ENCODE peak calls at places on chromosomes 7 and 10, in eight cellular contexts. One of them, this sample, is unnamed.

GRCh38 chr7:43791665-43792064 is 33.2 kb downstream of the BLVRA start:
- DNase-seq in LoVo: no peak
- DNase-seq in NCI-H2081: no peak
- DNase-seq in T-helper 2 cell: no peak
- DNase-seq in central memory CD4-positive, alpha-beta T cell: no peak
- DNase-seq in psoas muscle: no peak
- DNase-seq in Peyer's patch: no peak
- DNase-seq in iris pigment epithelial cell: no peak
- DNase-seq in this sample: no peak

GRCh38 chr7:92448185-92448747 is 984 bp downstream of the GATAD1 start:
- DNase-seq in LoVo: peak
- DNase-seq in NCI-H2081: peak
- DNase-seq in T-helper 2 cell: peak
- DNase-seq in central memory CD4-positive, alpha-beta T cell: peak
- DNase-seq in psoas muscle: peak
- DNase-seq in Peyer's patch: peak
- DNase-seq in iris pigment epithelial cell: peak
- DNase-seq in this sample: no peak

GRCh38 chr7:1735262-1735661 is 65.2 kb downstream of the ELFN1 start:
- DNase-seq in LoVo: no peak
- DNase-seq in NCI-H2081: no peak
- DNase-seq in T-helper 2 cell: no peak
- DNase-seq in central memory CD4-positive, alpha-beta T cell: no peak
- DNase-seq in psoas muscle: no peak
- DNase-seq in Peyer's patch: no peak
- DNase-seq in iris pigment epithelial cell: no peak
- DNase-seq in this sample: no peak

GRCh38 chr7:81845628-81846259 is 75.9 kb upstream of the HGF start:
- DNase-seq in LoVo: no peak
- DNase-seq in NCI-H2081: no peak
- DNase-seq in T-helper 2 cell: no peak
- DNase-seq in central memory CD4-positive, alpha-beta T cell: no peak
- DNase-seq in psoas muscle: no peak
- DNase-seq in Peyer's patch: no peak
- DNase-seq in iris pigment epithelial cell: peak
- DNase-seq in this sample: no peak

GRCh38 chr10:42419789-42420188 is 218.6 kb downstream of the ZNF33B start:
- DNase-seq in LoVo: no peak
- DNase-seq in NCI-H2081: no peak
- DNase-seq in T-helper 2 cell: no peak
- DNase-seq in central memory CD4-positive, alpha-beta T cell: no peak
- DNase-seq in psoas muscle: no peak
- DNase-seq in Peyer's patch: no peak
- DNase-seq in iris pigment epithelial cell: no peak
- DNase-seq in this sample: no peak

GRCh38 chr7:93060865-93061264 is 56.9 kb downstream of the SAMD9 start:
- DNase-seq in LoVo: no peak
- DNase-seq in NCI-H2081: no peak
- DNase-seq in T-helper 2 cell: no peak
- DNase-seq in central memory CD4-positive, alpha-beta T cell: no peak
- DNase-seq in psoas muscle: no peak
- DNase-seq in Peyer's patch: no peak
- DNase-seq in iris pigment epithelial cell: no peak
- DNase-seq in this sample: no peak

GRCh38 chr10:102038410-102038809 is 17.6 kb downstream of the ARMH3 start:
- DNase-seq in LoVo: no peak
- DNase-seq in NCI-H2081: no peak
- DNase-seq in T-helper 2 cell: no peak
- DNase-seq in central memory CD4-positive, alpha-beta T cell: no peak
- DNase-seq in psoas muscle: no peak
- DNase-seq in Peyer's patch: no peak
- DNase-seq in iris pigment epithelial cell: no peak
- DNase-seq in this sample: no peak

GRCh38 chr10:73906524-73907447 is 4.1 kb upstream of the PLAU start:
- DNase-seq in LoVo: peak
- DNase-seq in NCI-H2081: no peak
- DNase-seq in T-helper 2 cell: no peak
- DNase-seq in central memory CD4-positive, alpha-beta T cell: no peak
- DNase-seq in psoas muscle: peak
- DNase-seq in Peyer's patch: peak
- DNase-seq in iris pigment epithelial cell: peak
- DNase-seq in this sample: peak

GRCh38 chr10:97407211-97407951 is 6.2 kb upstream of the RRP12 start:
- DNase-seq in LoVo: peak
- DNase-seq in NCI-H2081: peak
- DNase-seq in T-helper 2 cell: no peak
- DNase-seq in central memory CD4-positive, alpha-beta T cell: peak
- DNase-seq in psoas muscle: no peak
- DNase-seq in Peyer's patch: peak
- DNase-seq in iris pigment epithelial cell: peak
- DNase-seq in this sample: no peak

GRCh38 chr10:1119027-1119426 is 62.8 kb downstream of the WDR37 start:
- DNase-seq in LoVo: no peak
- DNase-seq in NCI-H2081: no peak
- DNase-seq in T-helper 2 cell: no peak
- DNase-seq in central memory CD4-positive, alpha-beta T cell: no peak
- DNase-seq in psoas muscle: no peak
- DNase-seq in Peyer's patch: no peak
- DNase-seq in iris pigment epithelial cell: no peak
- DNase-seq in this sample: no peak

GRCh38 chr10:120186506-120186905 is 270.5 kb upstream of the PLPP4 start:
- DNase-seq in LoVo: no peak
- DNase-seq in NCI-H2081: no peak
- DNase-seq in T-helper 2 cell: no peak
- DNase-seq in central memory CD4-positive, alpha-beta T cell: no peak
- DNase-seq in psoas muscle: no peak
- DNase-seq in Peyer's patch: no peak
- DNase-seq in iris pigment epithelial cell: no peak
- DNase-seq in this sample: no peak

GRCh38 chr10:7491949-7492659 is 81.3 kb upstream of the SFMBT2 start:
- DNase-seq in LoVo: no peak
- DNase-seq in NCI-H2081: no peak
- DNase-seq in T-helper 2 cell: no peak
- DNase-seq in central memory CD4-positive, alpha-beta T cell: no peak
- DNase-seq in psoas muscle: no peak
- DNase-seq in Peyer's patch: no peak
- DNase-seq in iris pigment epithelial cell: no peak
- DNase-seq in this sample: no peak

GRCh38 chr7:132065973-132066611 is 509.7 kb upstream of the PODXL start:
- DNase-seq in LoVo: no peak
- DNase-seq in NCI-H2081: no peak
- DNase-seq in T-helper 2 cell: no peak
- DNase-seq in central memory CD4-positive, alpha-beta T cell: no peak
- DNase-seq in psoas muscle: no peak
- DNase-seq in Peyer's patch: no peak
- DNase-seq in iris pigment epithelial cell: peak
- DNase-seq in this sample: no peak

GRCh38 chr7:149225106-149225505 is 14.3 kb upstream of the ZNF212 start:
- DNase-seq in LoVo: no peak
- DNase-seq in NCI-H2081: no peak
- DNase-seq in T-helper 2 cell: no peak
- DNase-seq in central memory CD4-positive, alpha-beta T cell: no peak
- DNase-seq in psoas muscle: no peak
- DNase-seq in Peyer's patch: no peak
- DNase-seq in iris pigment epithelial cell: no peak
- DNase-seq in this sample: no peak

GRCh38 chr7:45888185-45888992 is at the start of gene IGFBP1:
- DNase-seq in LoVo: no peak
- DNase-seq in NCI-H2081: peak
- DNase-seq in T-helper 2 cell: no peak
- DNase-seq in central memory CD4-positive, alpha-beta T cell: no peak
- DNase-seq in psoas muscle: no peak
- DNase-seq in Peyer's patch: no peak
- DNase-seq in iris pigment epithelial cell: peak
- DNase-seq in this sample: no peak

GRCh38 chr7:135976312-135977019 is 693 bp downstream of the MTPN start:
- DNase-seq in LoVo: peak
- DNase-seq in NCI-H2081: peak
- DNase-seq in T-helper 2 cell: no peak
- DNase-seq in central memory CD4-positive, alpha-beta T cell: peak
- DNase-seq in psoas muscle: no peak
- DNase-seq in Peyer's patch: peak
- DNase-seq in iris pigment epithelial cell: peak
- DNase-seq in this sample: no peak

GRCh38 chr10:11881028-11881476 is 57.9 kb downstream of the PROSER2 start:
- DNase-seq in LoVo: no peak
- DNase-seq in NCI-H2081: no peak
- DNase-seq in T-helper 2 cell: no peak
- DNase-seq in central memory CD4-positive, alpha-beta T cell: no peak
- DNase-seq in psoas muscle: no peak
- DNase-seq in Peyer's patch: no peak
- DNase-seq in iris pigment epithelial cell: no peak
- DNase-seq in this sample: no peak

GRCh38 chr10:34808789-34809745 is 6.0 kb downstream of the PARD3 start:
- DNase-seq in LoVo: no peak
- DNase-seq in NCI-H2081: peak
- DNase-seq in T-helper 2 cell: no peak
- DNase-seq in central memory CD4-positive, alpha-beta T cell: no peak
- DNase-seq in psoas muscle: no peak
- DNase-seq in Peyer's patch: no peak
- DNase-seq in iris pigment epithelial cell: peak
- DNase-seq in this sample: no peak

GRCh38 chr7:924541-925231 is 29.8 kb downstream of the ADAP1 start:
- DNase-seq in LoVo: no peak
- DNase-seq in NCI-H2081: no peak
- DNase-seq in T-helper 2 cell: peak
- DNase-seq in central memory CD4-positive, alpha-beta T cell: no peak
- DNase-seq in psoas muscle: no peak
- DNase-seq in Peyer's patch: peak
- DNase-seq in iris pigment epithelial cell: no peak
- DNase-seq in this sample: no peak

GRCh38 chr7:120960714-120961113 is 10.1 kb downstream of the ING3 start:
- DNase-seq in LoVo: no peak
- DNase-seq in NCI-H2081: no peak
- DNase-seq in T-helper 2 cell: no peak
- DNase-seq in central memory CD4-positive, alpha-beta T cell: no peak
- DNase-seq in psoas muscle: no peak
- DNase-seq in Peyer's patch: no peak
- DNase-seq in iris pigment epithelial cell: no peak
- DNase-seq in this sample: no peak

GRCh38 chr7:52944916-52945315 is 90.5 kb upstream of the POM121L12 start:
- DNase-seq in LoVo: no peak
- DNase-seq in NCI-H2081: no peak
- DNase-seq in T-helper 2 cell: no peak
- DNase-seq in central memory CD4-positive, alpha-beta T cell: no peak
- DNase-seq in psoas muscle: no peak
- DNase-seq in Peyer's patch: no peak
- DNase-seq in iris pigment epithelial cell: peak
- DNase-seq in this sample: no peak

GRCh38 chr10:65358565-65358964 is 1567.3 kb upstream of the LRRTM3 start:
- DNase-seq in LoVo: no peak
- DNase-seq in NCI-H2081: peak
- DNase-seq in T-helper 2 cell: no peak
- DNase-seq in central memory CD4-positive, alpha-beta T cell: no peak
- DNase-seq in psoas muscle: no peak
- DNase-seq in Peyer's patch: no peak
- DNase-seq in iris pigment epithelial cell: peak
- DNase-seq in this sample: no peak

GRCh38 chr7:148367701-148368475 is 222.7 kb upstream of the C7orf33 start:
- DNase-seq in LoVo: no peak
- DNase-seq in NCI-H2081: no peak
- DNase-seq in T-helper 2 cell: no peak
- DNase-seq in central memory CD4-positive, alpha-beta T cell: no peak
- DNase-seq in psoas muscle: no peak
- DNase-seq in Peyer's patch: no peak
- DNase-seq in iris pigment epithelial cell: no peak
- DNase-seq in this sample: no peak

This sample was measured in AG09319.